ENCODE peak calls at places on chromosomes 3 and 15, in eight cellular contexts. J is HL-60, D is AG09309, L is Calu3, P is MCF 10A, K is colonic mucosa, X is A549, S is ovary. C is an unnamed sample.

GRCh38 chr15:92451225-92451825 is 57.6 kb downstream of the ST8SIA2 start:
- DNase-seq in J (no peak), D (peak), L (no peak), P (peak), K (no peak), X (peak), S (no peak), C (no peak)

GRCh38 chr3:175704366-175705041 is 845.4 kb downstream of the NAALADL2 start:
- DNase-seq in J (no peak), D (no peak), L (no peak), P (no peak), K (no peak), X (no peak), S (no peak), C (no peak)

GRCh38 chr15:29740692-29741311 is 81.5 kb downstream of the TJP1 start:
- DNase-seq in J (no peak), D (no peak), L (no peak), P (no peak), K (no peak), X (peak), S (no peak), C (no peak)

GRCh38 chr15:86743283-86743903 is 663.7 kb downstream of the AGBL1 start:
- DNase-seq in J (peak), D (no peak), L (peak), P (peak), K (peak), X (peak), S (no peak), C (no peak)

GRCh38 chr15:40549894-40550293 is 14.9 kb downstream of the CCDC32 start:
- DNase-seq in J (no peak), D (no peak), L (no peak), P (no peak), K (no peak), X (no peak), S (no peak), C (no peak)

GRCh38 chr3:149615731-149616221 is 42.0 kb downstream of the WWTR1 start:
- DNase-seq in J (no peak), D (no peak), L (no peak), P (no peak), K (no peak), X (no peak), S (no peak), C (no peak)

GRCh38 chr3:171339606-171340005 is 120.6 kb downstream of the TNIK start:
- DNase-seq in J (no peak), D (no peak), L (no peak), P (peak), K (peak), X (no peak), S (no peak), C (no peak)

GRCh38 chr15:93087825-93088199 is 1.2 kb downstream of the RGMA start:
- DNase-seq in J (peak), D (no peak), L (peak), P (peak), K (peak), X (peak), S (peak), C (peak)

GRCh38 chr15:34588046-34588674 is 4.7 kb upstream of the GOLGA8B start:
- DNase-seq in J (peak), D (peak), L (peak), P (peak), K (peak), X (peak), S (peak), C (no peak)

GRCh38 chr3:87422333-87422732 is 145.9 kb upstream of the POU1F1 start:
- DNase-seq in J (no peak), D (no peak), L (no peak), P (no peak), K (no peak), X (no peak), S (no peak), C (no peak)

GRCh38 chr3:51975857-51976549 is 1.1 kb downstream of the ABHD14A start:
- DNase-seq in J (peak), D (peak), L (no peak), P (no peak), K (peak), X (no peak), S (peak), C (no peak)

GRCh38 chr3:107578091-107578490 is 55.3 kb downstream of the BBX start:
- DNase-seq in J (no peak), D (no peak), L (no peak), P (no peak), K (no peak), X (no peak), S (no peak), C (no peak)

GRCh38 chr15:94734460-94734859 is 503.1 kb downstream of the MCTP2 start:
- DNase-seq in J (no peak), D (no peak), L (no peak), P (no peak), K (no peak), X (no peak), S (no peak), C (no peak)

GRCh38 chr3:194265505-194265892 is 85.6 kb downstream of the CPN2 start:
- DNase-seq in J (no peak), D (peak), L (no peak), P (peak), K (peak), X (no peak), S (peak), C (no peak)

GRCh38 chr3:72482589-72483249 is 365.5 kb downstream of the SHQ1 start:
- DNase-seq in J (peak), D (peak), L (peak), P (peak), K (peak), X (peak), S (peak), C (peak)

GRCh38 chr3:172213168-172213567 is 173.8 kb downstream of the FNDC3B start:
- DNase-seq in J (no peak), D (no peak), L (no peak), P (no peak), K (no peak), X (no peak), S (no peak), C (no peak)

DNA sequence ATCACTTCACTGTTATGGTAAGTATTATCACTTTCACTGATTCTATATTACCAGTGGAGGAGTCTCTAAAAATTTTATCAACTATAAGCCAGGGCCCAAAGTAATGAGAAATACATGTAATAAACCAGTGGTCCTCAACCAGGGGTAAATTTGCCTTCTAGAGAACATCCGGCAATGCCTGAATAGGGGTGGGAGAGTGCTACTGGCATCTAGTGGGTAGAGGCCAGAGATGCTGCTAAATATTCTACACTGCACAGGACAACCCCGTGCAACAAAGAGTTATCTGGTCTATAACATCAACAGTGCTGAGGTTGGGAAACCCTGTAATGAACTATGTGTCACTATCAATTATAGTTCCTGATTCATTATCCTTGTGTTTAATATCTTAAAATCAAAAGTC is 2.2 kb downstream of the LYSMD2 start:
- DNase-seq in J (peak), D (no peak), L (no peak), P (no peak), K (no peak), X (no peak), S (no peak), C (no peak)
- TF ChIP-seq CTCF in J (no peak), D (no peak), L (no peak), P (no peak), K (no peak), X (peak), S (no peak), C (no peak)

GRCh38 chr3:78970656-78971055 is 797.1 kb downstream of the ROBO1 start:
- DNase-seq in J (no peak), D (no peak), L (no peak), P (no peak), K (no peak), X (no peak), S (no peak), C (no peak)

GRCh38 chr3:78972617-78973301 is 795.0 kb downstream of the ROBO1 start:
- DNase-seq in J (no peak), D (no peak), L (no peak), P (peak), K (no peak), X (no peak), S (no peak), C (no peak)

GRCh38 chr3:78967061-78967460 is 800.7 kb downstream of the ROBO1 start:
- DNase-seq in J (no peak), D (no peak), L (no peak), P (no peak), K (no peak), X (no peak), S (no peak), C (no peak)

GRCh38 chr3:78974181-78974770 is 793.5 kb downstream of the ROBO1 start:
- DNase-seq in J (no peak), D (peak), L (no peak), P (no peak), K (no peak), X (no peak), S (no peak), C (no peak)

DNA sequence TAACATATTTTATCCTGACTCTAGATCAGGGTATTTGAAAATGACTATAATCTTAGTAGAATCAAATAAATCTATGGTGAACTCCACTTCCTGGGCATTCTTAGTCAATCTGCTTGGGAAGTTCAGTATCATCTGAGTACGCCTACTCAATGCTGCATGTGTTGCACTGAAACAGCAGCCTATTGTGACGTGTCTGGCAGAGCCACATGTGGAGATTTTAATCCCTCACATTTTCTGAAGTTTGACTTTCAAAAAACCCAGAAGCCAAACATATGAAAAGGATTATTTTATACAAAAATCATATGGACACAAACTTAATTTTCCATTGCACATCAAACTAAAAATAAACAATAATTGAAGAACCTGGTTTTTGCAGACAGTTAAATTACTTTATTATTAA is 798.3 kb downstream of the ROBO1 start:
- DNase-seq in J (no peak), D (peak), L (no peak), P (no peak), K (no peak), X (no peak), S (no peak), C (no peak)
- TF ChIP-seq CTCF in J (no peak), D (no peak), L (no peak), P (no peak), K (no peak), X (no peak), S (no peak), C (no peak)

GRCh38 chr3:188792788-188793187 is 379.0 kb upstream of the TPRG1 start:
- DNase-seq in J (no peak), D (no peak), L (no peak), P (no peak), K (no peak), X (no peak), S (no peak), C (no peak)
- TF ChIP-seq CTCF in J (no peak), D (no peak), L (no peak), P (no peak), K (no peak), X (no peak), S (no peak), C (peak)

GRCh38 chr15:68391084-68391483 is 40.9 kb downstream of the ITGA11 start:
- DNase-seq in J (no peak), D (no peak), L (no peak), P (no peak), K (no peak), X (no peak), S (no peak), C (no peak)

GRCh38 chr15:68386587-68387287 is 45.2 kb downstream of the ITGA11 start:
- DNase-seq in J (no peak), D (no peak), L (no peak), P (no peak), K (peak), X (no peak), S (peak), C (no peak)

GRCh38 chr15:68387288-68388143 is 44.4 kb downstream of the ITGA11 start:
- DNase-seq in J (no peak), D (no peak), L (no peak), P (no peak), K (peak), X (no peak), S (no peak), C (no peak)

GRCh38 chr15:68389936-68390790 is 41.8 kb downstream of the ITGA11 start:
- DNase-seq in J (peak), D (no peak), L (no peak), P (peak), K (no peak), X (no peak), S (peak), C (peak)

DNA sequence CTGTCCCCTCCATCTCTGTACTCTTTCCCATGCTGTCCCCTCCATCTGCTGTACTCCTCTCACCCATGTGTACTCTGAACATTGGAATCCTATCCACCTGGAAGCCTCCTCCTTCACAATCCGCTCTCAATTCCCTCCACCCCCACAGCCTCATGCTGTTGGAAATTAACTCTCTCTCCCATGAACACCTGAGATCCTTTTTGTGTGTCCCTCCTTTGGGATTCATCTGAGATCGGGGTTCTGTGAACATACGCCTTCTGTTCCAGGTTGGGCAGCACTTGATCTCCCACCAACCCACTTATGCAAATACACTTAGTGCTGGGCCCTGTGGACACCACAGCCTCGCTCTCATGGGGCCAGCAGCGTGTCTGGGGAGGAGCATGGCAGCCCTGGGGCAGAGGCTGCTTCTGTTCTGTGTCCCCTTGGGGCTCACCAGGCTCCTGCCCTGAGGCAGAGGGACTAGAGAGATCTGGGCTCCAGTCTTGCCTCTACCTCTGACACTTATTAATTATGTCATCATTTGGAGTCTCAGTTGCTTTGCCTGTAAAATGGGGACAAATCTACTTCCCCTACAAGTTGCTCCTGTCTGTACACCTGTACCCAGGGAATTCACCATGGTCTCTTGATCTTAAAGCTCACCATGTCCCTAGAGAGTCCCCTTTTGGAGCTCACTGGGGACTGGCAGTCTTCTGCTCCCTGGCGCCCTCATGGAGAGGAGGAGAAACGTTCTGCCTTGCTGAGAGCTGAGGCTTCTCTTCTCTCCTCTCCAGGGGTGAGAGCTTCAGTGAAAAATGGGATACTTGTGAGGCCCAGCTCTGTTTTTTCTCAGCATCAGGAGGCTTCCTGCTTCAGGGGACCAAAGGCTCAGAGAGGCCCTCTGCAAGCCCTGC is 42.7 kb downstream of the ITGA11 start:
- DNase-seq in J (no peak), D (no peak), L (no peak), P (no peak), K (no peak), X (no peak), S (peak), C (no peak)
- TF ChIP-seq CTCF in J (no peak), D (no peak), L (no peak), P (no peak), K (no peak), X (no peak), S (no peak), C (no peak)

GRCh38 chr15:78767331-78767951 is 43.8 kb downstream of the ADAMTS7 start:
- DNase-seq in J (no peak), D (no peak), L (peak), P (no peak), K (no peak), X (no peak), S (peak), C (no peak)
- TF ChIP-seq CTCF in J (no peak), D (no peak), L (no peak), P (no peak), K (no peak), X (no peak), S (no peak), C (no peak)

GRCh38 chr15:52678036-52678467 is 1.1 kb downstream of the ATOSA start:
- DNase-seq in J (peak), D (no peak), L (peak), P (peak), K (peak), X (peak), S (peak), C (no peak)
- TF ChIP-seq CTCF in J (no peak), D (peak), L (no peak), P (no peak), K (no peak), X (peak), S (no peak), C (no peak)

C was measured in CD14-positive monocyte.